ENCODE peak calls at places on chromosome 15, in four cellular contexts. J, H, T and D are unnamed samples.

GRCh38 chr15:25787855-25788521 is 75.1 kb downstream of the ATP10A start:
- DNase-seq in H (no peak), T (no peak), J (no peak), D (no peak)

GRCh38 chr15:77021803-77022381 is 27.0 kb downstream of the PSTPIP1 start:
- DNase-seq in T (no peak), H (no peak), J (no peak), D (no peak)

GRCh38 chr15:100986158-100986896 is 67.2 kb downstream of the LRRK1 start:
- DNase-seq in J (no peak), T (no peak), H (no peak), D (no peak)

GRCh38 chr15:74418575-74419338 is 15.0 kb downstream of the SEMA7A start:
- DNase-seq in H (no peak), T (no peak), J (no peak), D (peak)

GRCh38 chr15:73254598-73254997 is 114.2 kb downstream of the HCN4 start:
- DNase-seq in H (no peak), J (no peak), T (no peak), D (no peak)

GRCh38 chr15:83585770-83586169 is 68.2 kb upstream of the ADAMTSL3 start:
- DNase-seq in J (no peak), H (no peak), T (no peak), D (no peak)

GRCh38 chr15:31263751-31264533 is 62.7 kb upstream of the KLF13 start:
- DNase-seq in T (peak), J (peak), H (peak), D (no peak)

GRCh38 chr15:71124937-71125755 is 9.9 kb downstream of the THSD4 start:
- DNase-seq in J (no peak), H (no peak), T (no peak), D (no peak)

GRCh38 chr15:68479406-68479805 is 47.4 kb upstream of the ITGA11 start:
- DNase-seq in J (no peak), H (no peak), T (no peak), D (no peak)

GRCh38 chr15:88894819-88895767 is at the start of gene HAPLN3:
- DNase-seq in H (no peak), J (no peak), T (no peak), D (no peak)

GRCh38 chr15:68129072-68129471 is 75.0 kb downstream of the PIAS1 start:
- DNase-seq in J (no peak), H (no peak), T (no peak), D (no peak)

GRCh38 chr15:100284191-100284590 is 57.6 kb downstream of the ADAMTS17 start:
- DNase-seq in H (no peak), J (no peak), T (no peak), D (no peak)

GRCh38 chr15:38038659-38039442 is 104.4 kb downstream of the TMCO5A start:
- DNase-seq in J (no peak), H (no peak), T (no peak), D (no peak)

GRCh38 chr15:95968856-95969255 is 361.6 kb upstream of the NR2F2 start:
- DNase-seq in J (no peak), T (no peak), H (no peak), D (no peak)

GRCh38 chr15:77541421-77542181 is 91.1 kb downstream of the LINGO1 start:
- DNase-seq in H (peak), T (no peak), J (peak), D (peak)

GRCh38 chr15:101500865-101501551 is 11.5 kb upstream of the PCSK6 start:
- DNase-seq in T (no peak), J (no peak), H (no peak), D (no peak)

GRCh38 chr15:68275165-68275746 is 2.3 kb upstream of the FEM1B start:
- DNase-seq in T (no peak), H (no peak), J (no peak), D (no peak)

GRCh38 chr15:63256433-63256884 is 20.9 kb upstream of the APH1B start:
- DNase-seq in J (no peak), T (no peak), H (no peak), D (no peak)

GRCh38 chr15:29593629-29594028 is 228.6 kb downstream of the TJP1 start:
- DNase-seq in J (no peak), H (no peak), T (no peak), D (no peak)

GRCh38 chr15:77107531-77108355 is 36.8 kb upstream of the TSPAN3 start:
- DNase-seq in J (no peak), H (peak), T (peak), D (peak)

GRCh38 chr15:64024172-64025050 is 21.9 kb downstream of the DAPK2 start:
- DNase-seq in T (no peak), H (no peak), J (no peak), D (no peak)

GRCh38 chr15:51341366-51342248 is at the start of gene GLDN:
- DNase-seq in J (peak), T (no peak), H (peak), D (peak)

GRCh38 chr15:92383528-92384326 is 10.0 kb upstream of the ST8SIA2 start:
- DNase-seq in H (no peak), T (no peak), J (no peak), D (no peak)

GRCh38 chr15:50235794-50236193 is 29.7 kb downstream of the HDC start:
- DNase-seq in T (no peak), J (no peak), H (no peak), D (no peak)

GRCh38 chr15:39124155-39124924 is 456.5 kb upstream of the THBS1 start:
- DNase-seq in H (no peak), T (no peak), J (no peak), D (no peak)

GRCh38 chr15:74613089-74613952 is 2.3 kb upstream of the CLK3 start:
- DNase-seq in T (no peak), J (no peak), H (no peak), D (no peak)

GRCh38 chr15:87733005-87733404 is 523.5 kb downstream of the NTRK3 start:
- DNase-seq in H (no peak), T (no peak), J (no peak), D (no peak)

GRCh38 chr15:49860101-49860500 is 239.3 kb downstream of the DTWD1 start:
- DNase-seq in H (no peak), J (no peak), T (no peak), D (no peak)

GRCh38 chr15:32125595-32125994 is 95.3 kb downstream of the CHRNA7 start:
- DNase-seq in T (no peak), H (no peak), J (no peak), D (no peak)

GRCh38 chr15:52078876-52079700 is 33.5 kb downstream of the BCL2L10 start:
- DNase-seq in T (no peak), J (peak), H (peak), D (peak)

GRCh38 chr15:44081223-44082013 is 113.7 kb downstream of the FRMD5 start:
- DNase-seq in T (no peak), H (no peak), J (no peak), D (no peak)

GRCh38 chr15:78020007-78020406 is 57.5 kb downstream of the TBC1D2B start:
- DNase-seq in J (no peak), H (no peak), T (no peak), D (no peak)

GRCh38 chr15:25701716-25702465 is 161.2 kb downstream of the ATP10A start:
- DNase-seq in T (no peak), H (no peak), J (peak), D (no peak)

GRCh38 chr15:64911317-64912186 is at the start of gene ANKDD1A:
- DNase-seq in J (peak), H (peak), T (peak), D (peak)

GRCh38 chr15:22786868-22787698 is 639 bp downstream of the NIPA1 start:
- DNase-seq in H (no peak), T (no peak), J (no peak), D (no peak)

GRCh38 chr15:73210630-73211029 is 158.1 kb downstream of the HCN4 start:
- DNase-seq in H (no peak), T (no peak), J (no peak), D (no peak)

GRCh38 chr15:69854521-69855171 is 243.1 kb downstream of the TLE3 start:
- DNase-seq in H (no peak), T (no peak), J (no peak), D (no peak)

GRCh38 chr15:78737187-78737820 is 74.0 kb downstream of the ADAMTS7 start:
- DNase-seq in H (no peak), J (no peak), T (no peak), D (no peak)

GRCh38 chr15:35559683-35560082 is 13.7 kb upstream of the DPH6 start:
- DNase-seq in J (no peak), T (no peak), H (no peak), D (no peak)